ENCODE peak calls at places on chromosomes 16 and 17, in eight cellular contexts. F, Z, W, T, K, U, X and S are unnamed samples.

GRCh38 chr17:58527949-58528348 is 13.5 kb upstream of the MTMR4 start:
- DNase-seq in F (peak), Z (no peak), W (no peak), T (no peak), K (no peak), U (no peak), X (peak), S (no peak)

GRCh38 chr16:27237229-27238015 is 31.1 kb downstream of the NSMCE1 start:
- DNase-seq in F (no peak), Z (no peak), W (no peak), T (peak), K (no peak), U (peak), X (no peak), S (peak)

GRCh38 chr17:14547556-14547955 is 246.7 kb downstream of the HS3ST3B1 start:
- DNase-seq in F (no peak), Z (no peak), W (no peak), T (no peak), K (no peak), U (no peak), X (no peak), S (no peak)

GRCh38 chr16:75052481-75053211 is 53.8 kb downstream of the ZNRF1 start:
- DNase-seq in F (no peak), Z (no peak), W (no peak), T (no peak), K (no peak), U (no peak), X (no peak), S (no peak)

GRCh38 chr16:20107086-20107485 is 33.4 kb upstream of the GPR139 start:
- DNase-seq in F (no peak), Z (no peak), W (no peak), T (no peak), K (no peak), U (no peak), X (no peak), S (no peak)

GRCh38 chr16:14251419-14251818 is 180.3 kb downstream of the MRTFB start:
- DNase-seq in F (no peak), Z (no peak), W (no peak), T (no peak), K (no peak), U (no peak), X (no peak), S (no peak)

GRCh38 chr17:35315283-35315682 is 58.1 kb downstream of the SLFN11 start:
- DNase-seq in F (peak), Z (peak), W (no peak), T (no peak), K (no peak), U (peak), X (peak), S (no peak)

GRCh38 chr17:8068736-8069586 is 18.6 kb downstream of the ALOX12B start:
- DNase-seq in F (no peak), Z (no peak), W (no peak), T (no peak), K (no peak), U (no peak), X (peak), S (no peak)

GRCh38 chr16:30063278-30063892 is 2.2 kb upstream of the ALDOA start:
- DNase-seq in F (no peak), Z (no peak), W (no peak), T (no peak), K (peak), U (no peak), X (no peak), S (no peak)

GRCh38 chr16:31064882-31065461 is 9.1 kb downstream of the ZNF668 start:
- DNase-seq in F (no peak), Z (peak), W (no peak), T (no peak), K (no peak), U (peak), X (peak), S (no peak)

GRCh38 chr17:63564562-63564961 is 14.3 kb downstream of the DCAF7 start:
- DNase-seq in F (no peak), Z (no peak), W (no peak), T (no peak), K (no peak), U (no peak), X (no peak), S (no peak)

GRCh38 chr17:76702941-76703637 is 7.7 kb downstream of the MXRA7 start:
- DNase-seq in F (no peak), Z (no peak), W (no peak), T (no peak), K (no peak), U (no peak), X (no peak), S (no peak)

GRCh38 chr17:41058741-41059140 is 1.2 kb downstream of the KRTAP2-3 start:
- DNase-seq in F (no peak), Z (no peak), W (no peak), T (no peak), K (no peak), U (no peak), X (no peak), S (no peak)

GRCh38 chr16:75555707-75556512 is at the start of gene TMEM231:
- DNase-seq in F (peak), Z (peak), W (no peak), T (peak), K (peak), U (peak), X (peak), S (peak)

GRCh38 chr16:70252355-70252988 is 732 bp upstream of the EXOSC6 start:
- DNase-seq in F (no peak), Z (no peak), W (no peak), T (no peak), K (no peak), U (peak), X (no peak), S (no peak)

GRCh38 chr16:80337786-80338185 is 203.0 kb upstream of the DYNLRB2 start:
- DNase-seq in F (no peak), Z (no peak), W (no peak), T (no peak), K (no peak), U (no peak), X (no peak), S (no peak)

GRCh38 chr17:45241315-45242011 is 19.8 kb downstream of the FMNL1 start:
- DNase-seq in F (no peak), Z (no peak), W (no peak), T (no peak), K (peak), U (no peak), X (no peak), S (no peak)

GRCh38 chr17:65783845-65784334 is 222.4 kb upstream of the AXIN2 start:
- DNase-seq in F (peak), Z (peak), W (peak), T (no peak), K (no peak), U (peak), X (peak), S (no peak)

GRCh38 chr17:5115673-5116651 is at the start of gene USP6:
- DNase-seq in F (no peak), Z (no peak), W (no peak), T (no peak), K (no peak), U (no peak), X (no peak), S (no peak)

GRCh38 chr17:3529817-3530741 is 27.5 kb downstream of the TRPV3 start:
- DNase-seq in F (peak), Z (no peak), W (no peak), T (no peak), K (no peak), U (peak), X (peak), S (no peak)

GRCh38 chr17:3004925-3005324 is 58.5 kb downstream of the OR1D5 start:
- DNase-seq in F (no peak), Z (no peak), W (no peak), T (no peak), K (peak), U (no peak), X (no peak), S (no peak)

GRCh38 chr16:19130852-19131808 is 17.4 kb downstream of the ITPRIPL2 start:
- DNase-seq in F (no peak), Z (no peak), W (no peak), T (no peak), K (no peak), U (peak), X (peak), S (peak)

GRCh38 chr17:74433421-74434121 is 1.7 kb downstream of the GPRC5C start:
- DNase-seq in F (no peak), Z (no peak), W (no peak), T (no peak), K (peak), U (no peak), X (peak), S (no peak)

GRCh38 chr17:17714261-17714866 is 33.1 kb downstream of the RAI1 start:
- DNase-seq in F (no peak), Z (no peak), W (no peak), T (no peak), K (no peak), U (no peak), X (no peak), S (no peak)

GRCh38 chr16:89691231-89691985 is 4.9 kb downstream of the CDK10 start:
- DNase-seq in F (no peak), Z (no peak), W (no peak), T (no peak), K (peak), U (no peak), X (no peak), S (no peak)

GRCh38 chr17:44396946-44397345 is 7.5 kb upstream of the ITGA2B start:
- DNase-seq in F (no peak), Z (no peak), W (no peak), T (no peak), K (no peak), U (no peak), X (no peak), S (no peak)

GRCh38 chr16:55257971-55258613 is 65.9 kb upstream of the IRX6 start:
- DNase-seq in F (no peak), Z (peak), W (no peak), T (no peak), K (peak), U (peak), X (peak), S (peak)
- TF ChIP-seq CTCF in F (no peak), Z (peak), W (peak), T (peak), K (peak), U (peak), X (peak), S (peak)

DNA sequence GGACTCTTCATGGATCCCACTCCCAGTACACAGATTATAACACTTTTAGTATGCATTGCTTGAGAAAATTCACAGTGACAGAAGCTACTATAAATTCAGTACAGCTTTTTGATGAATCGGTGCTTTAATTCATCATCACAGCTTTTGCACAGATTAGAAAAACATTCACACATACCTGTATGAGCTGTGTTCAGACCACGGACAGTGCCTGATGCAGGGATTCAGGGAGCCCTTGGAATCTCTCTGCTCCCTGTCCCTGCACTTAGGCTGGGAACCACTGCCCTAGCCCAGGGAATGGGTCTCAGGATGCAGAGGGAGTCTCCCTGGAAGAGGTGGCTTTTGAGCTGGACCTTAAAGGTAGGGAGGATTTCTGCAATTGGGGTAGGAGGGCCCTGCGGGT is 13.9 kb downstream of the TBKBP1 start:
- DNase-seq in F (no peak), Z (no peak), W (no peak), T (no peak), K (no peak), U (no peak), X (no peak), S (no peak)
- H3K4me3 ChIP-seq in F (no peak), Z (no peak), W (no peak), T (no peak), K (no peak), U (no peak), X (no peak), S (no peak)

GRCh38 chr17:78268960-78269892 is 37.8 kb downstream of the TMEM235 start:
- DNase-seq in F (no peak), Z (no peak), W (no peak), T (no peak), K (no peak), U (peak), X (peak), S (no peak)
- TF ChIP-seq CTCF in F (no peak), Z (no peak), W (no peak), T (no peak), K (no peak), U (no peak), X (no peak), S (no peak)

DNA sequence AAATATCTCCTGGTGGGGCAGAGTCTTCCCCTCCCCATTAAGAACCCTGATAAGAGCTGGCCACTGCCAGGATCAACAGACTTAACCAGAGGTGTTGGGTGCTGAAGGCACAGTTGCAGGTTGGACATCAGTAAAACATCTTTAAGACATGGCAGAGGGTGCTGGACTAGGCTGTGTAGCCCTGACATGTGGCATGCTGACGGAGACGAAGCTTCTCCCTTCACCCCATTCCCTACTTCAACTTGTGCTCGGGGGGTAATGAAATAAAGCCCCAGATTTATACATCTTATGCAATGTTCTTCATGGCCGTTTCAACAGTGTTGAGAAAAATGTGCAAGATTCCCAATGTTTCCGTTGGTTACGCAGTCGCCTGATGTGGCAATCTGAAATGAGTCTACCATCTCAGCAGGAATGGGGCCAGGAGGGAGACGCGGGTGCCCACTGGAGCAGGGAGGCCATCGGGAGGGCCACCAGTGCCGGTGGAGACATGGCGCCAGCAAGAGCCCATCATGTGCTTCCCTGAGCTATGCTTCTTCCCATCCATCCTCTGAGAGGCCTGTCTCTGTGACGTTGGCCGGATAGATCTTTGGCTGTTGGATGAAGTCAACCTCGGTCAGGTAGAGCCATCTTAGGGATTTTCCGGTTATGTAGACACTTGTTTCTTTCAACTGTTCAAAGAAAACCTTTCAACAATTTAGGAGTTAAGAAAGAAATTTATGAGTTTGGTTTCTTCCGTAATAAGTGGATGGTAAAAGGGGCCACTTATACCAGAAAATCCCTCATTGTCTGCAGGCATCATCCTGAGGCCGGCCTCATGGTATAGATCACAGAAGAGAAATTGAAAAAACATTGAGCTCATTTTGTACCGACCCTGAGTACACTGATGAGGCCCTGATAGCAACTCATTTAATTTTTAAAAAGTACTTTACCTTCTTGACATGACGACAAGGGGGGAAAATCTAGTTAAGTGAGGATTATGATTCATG is 6.4 kb downstream of the IRF8 start:
- DNase-seq in F (no peak), Z (no peak), W (no peak), T (no peak), K (no peak), U (no peak), X (no peak), S (no peak)
- H3K4me3 ChIP-seq in F (no peak), Z (no peak), W (no peak), T (no peak), K (no peak), U (no peak), X (no peak), S (peak)

GRCh38 chr16:83937267-83937666 is 15.8 kb upstream of the OSGIN1 start:
- DNase-seq in F (no peak), Z (no peak), W (no peak), T (no peak), K (no peak), U (no peak), X (no peak), S (no peak)
- TF ChIP-seq CTCF in F (no peak), Z (no peak), W (no peak), T (no peak), K (no peak), U (no peak), X (no peak), S (no peak)

GRCh38 chr17:47884905-47885735 is 10.9 kb upstream of the SP2 start:
- DNase-seq in F (no peak), Z (no peak), W (no peak), T (no peak), K (no peak), U (no peak), X (no peak), S (no peak)

GRCh38 chr17:47884427-47884740 is 11.7 kb upstream of the SP2 start:
- DNase-seq in F (no peak), Z (no peak), W (no peak), T (no peak), K (no peak), U (no peak), X (no peak), S (no peak)

GRCh38 chr17:47882247-47882646 is 13.8 kb upstream of the SP2 start:
- DNase-seq in F (no peak), Z (peak), W (no peak), T (no peak), K (no peak), U (peak), X (peak), S (no peak)

GRCh38 chr17:47883589-47884426 is 12.2 kb upstream of the SP2 start:
- DNase-seq in F (no peak), Z (no peak), W (no peak), T (no peak), K (no peak), U (no peak), X (no peak), S (no peak)

GRCh38 chr17:47882695-47883588 is 13.1 kb upstream of the SP2 start:
- DNase-seq in F (no peak), Z (no peak), W (no peak), T (no peak), K (no peak), U (no peak), X (no peak), S (no peak)
- H3K4me3 ChIP-seq in F (no peak), Z (peak), W (no peak), T (no peak), K (peak), U (peak), X (no peak), S (no peak)

DNA sequence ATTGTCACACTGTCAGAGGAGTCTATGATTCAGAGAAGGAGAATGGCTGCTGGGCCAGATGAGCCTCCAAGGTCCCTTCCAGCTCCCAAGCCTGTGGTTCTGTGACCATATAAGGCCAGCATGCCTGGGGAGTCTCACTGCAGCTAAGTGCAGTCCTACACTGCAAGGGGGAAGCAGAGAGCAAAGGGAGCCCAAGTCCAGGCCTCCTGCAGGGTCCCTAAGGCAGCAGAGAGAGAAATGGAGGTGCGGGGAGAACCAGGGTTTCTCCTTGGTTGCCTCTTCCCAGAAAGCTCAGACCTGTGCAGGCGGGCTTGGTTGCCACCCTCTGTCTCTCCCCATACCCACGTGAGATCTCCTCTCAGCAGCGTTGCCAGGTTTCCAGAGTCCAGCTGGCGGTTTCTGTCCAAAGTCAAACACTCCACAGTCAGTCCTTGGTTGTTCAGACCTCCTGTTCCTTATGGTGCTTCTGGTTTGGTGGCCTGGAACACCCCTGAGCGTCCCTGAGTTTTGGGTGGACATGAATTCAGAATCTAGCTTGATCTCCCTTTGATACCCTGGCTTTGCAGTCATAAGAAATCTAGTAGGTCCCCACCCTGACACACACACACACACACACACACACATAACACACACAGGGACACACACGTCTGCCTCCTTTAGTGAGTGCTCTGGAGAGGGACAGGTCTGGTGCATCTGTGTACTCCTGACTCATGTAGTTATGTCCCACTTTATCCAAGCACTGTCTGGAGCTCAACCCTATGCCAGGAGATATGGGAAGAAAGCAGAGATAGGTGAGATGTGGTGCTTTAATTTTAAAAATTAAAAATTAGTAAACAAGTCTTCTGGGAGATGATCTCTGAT is 78.8 kb downstream of the GNAO1 start:
- DNase-seq in F (no peak), Z (peak), W (no peak), T (no peak), K (no peak), U (peak), X (peak), S (no peak)
- TF ChIP-seq CTCF in F (peak), Z (peak), W (no peak), T (no peak), K (no peak), U (peak), X (peak), S (no peak)

GRCh38 chr17:1186923-1187771 is 7.4 kb upstream of the ABR start:
- DNase-seq in F (peak), Z (peak), W (peak), T (peak), K (peak), U (peak), X (peak), S (peak)
- H3K4me3 ChIP-seq in F (peak), Z (no peak), W (no peak), T (no peak), K (peak), U (no peak), X (no peak), S (no peak)

GRCh38 chr17:71959129-71959528 is 161.7 kb upstream of the SOX9 start:
- DNase-seq in F (no peak), Z (no peak), W (no peak), T (no peak), K (no peak), U (peak), X (peak), S (peak)
- TF ChIP-seq CTCF in F (peak), Z (peak), W (peak), T (peak), K (no peak), U (peak), X (peak), S (peak)

DNA sequence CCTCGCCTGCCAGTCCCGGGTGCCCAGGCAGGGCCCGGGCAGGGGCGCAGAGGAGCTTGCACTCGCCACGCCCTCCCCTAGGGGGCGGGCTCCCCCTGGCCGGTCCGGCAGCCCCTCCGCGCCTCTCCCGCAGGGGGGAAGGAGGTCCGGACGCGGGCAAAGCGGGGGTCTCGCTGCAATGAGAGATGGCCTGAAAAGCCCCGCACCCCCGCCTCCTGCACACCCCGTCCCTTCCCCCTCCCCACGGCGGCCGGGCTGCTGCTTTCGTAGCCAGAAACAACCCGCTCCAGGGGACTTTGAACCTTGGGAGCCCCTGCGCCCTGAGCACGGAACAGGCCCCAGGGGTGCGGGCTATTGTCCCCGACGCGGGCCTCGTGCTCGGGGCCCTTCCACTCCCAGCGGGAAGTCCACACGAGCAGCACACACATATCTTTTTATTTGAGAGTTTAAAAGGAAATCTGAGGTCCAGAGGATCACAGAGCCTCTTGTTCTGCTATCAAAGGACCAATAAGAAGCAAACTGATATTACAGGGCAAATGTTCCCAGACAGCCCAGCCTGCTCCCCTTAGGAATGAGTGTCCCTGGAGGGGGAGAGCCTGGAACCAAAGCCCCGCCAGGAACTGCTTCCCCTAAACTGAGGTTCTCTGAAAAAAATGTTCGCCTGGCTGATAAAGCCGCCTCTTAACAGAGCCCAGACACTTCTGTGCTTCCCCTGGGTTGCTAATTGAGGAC is 5.8 kb upstream of the CBX4 start:
- DNase-seq in F (no peak), Z (no peak), W (no peak), T (no peak), K (peak), U (no peak), X (peak), S (peak)
- H3K4me3 ChIP-seq in F (no peak), Z (peak), W (peak), T (peak), K (peak), U (no peak), X (no peak), S (no peak)